ENCODE peak calls at places on chromosomes 2 and 18, in four cellular contexts. G, W, X and A are unnamed samples.

GRCh38 chr2:120415728-120416509 is 70.0 kb downstream of the INHBB start:
- DNase-seq in G (no peak), W (no peak), X (no peak), A (no peak)

GRCh38 chr2:95345066-95345414 is 47.9 kb downstream of the KCNIP3 start:
- DNase-seq in G (no peak), W (no peak), X (no peak), A (no peak)

GRCh38 chr2:62196278-62196901 is 475 bp downstream of the B3GNT2 start:
- DNase-seq in G (peak; percentile 55), W (peak; percentile 54), X (peak; percentile 55), A (peak; percentile 70)

GRCh38 chr2:218885981-218886447 is 5.4 kb downstream of the WNT10A start:
- DNase-seq in G (peak; percentile 52), W (peak; percentile 78), X (no peak), A (no peak)

GRCh38 chr2:36355157-36355889 is at the start of gene CRIM1:
- DNase-seq in G (no peak), W (peak; percentile 39), X (peak; percentile 88), A (peak; percentile 67)

GRCh38 chr2:109279243-109279860 is 150.3 kb downstream of the SH3RF3 start:
- DNase-seq in G (no peak), W (no peak), X (no peak), A (no peak)

GRCh38 chr2:237223208-237223861 is 137.6 kb downstream of the COPS8 start:
- DNase-seq in G (no peak), W (no peak), X (no peak), A (no peak)

GRCh38 chr2:71948781-71949536 is 198.7 kb downstream of the CYP26B1 start:
- DNase-seq in G (no peak), W (no peak), X (no peak), A (no peak)

GRCh38 chr2:126781206-126781605 is 117.5 kb upstream of the TEX51 start:
- DNase-seq in G (no peak), W (no peak), X (no peak), A (no peak)

GRCh38 chr18:26429535-26429934 is 118.8 kb downstream of the KCTD1 start:
- DNase-seq in G (no peak), W (no peak), X (peak; percentile 36), A (no peak)

GRCh38 chr18:10482985-10483949 is 28.8 kb downstream of the APCDD1 start:
- DNase-seq in G (peak; percentile 64), W (peak; percentile 61), X (no peak), A (peak; percentile 11)

GRCh38 chr18:79315589-79315988 is 80.1 kb upstream of the NFATC1 start:
- DNase-seq in G (no peak), W (no peak), X (no peak), A (no peak)

GRCh38 chr2:203951366-203951902 is 14.9 kb downstream of the ICOS start:
- DNase-seq in G (no peak), W (no peak), X (no peak), A (peak; percentile 41)

GRCh38 chr2:235911125-235911524 is 257.1 kb downstream of the GBX2 start:
- DNase-seq in G (no peak), W (no peak), X (no peak), A (no peak)

GRCh38 chr18:35158728-35159443 is 81.9 kb upstream of the ZNF397 start:
- DNase-seq in G (peak; percentile 70), W (no peak), X (no peak), A (peak; percentile 63)

GRCh38 chr2:70089220-70089945 is 2.1 kb downstream of the PCBP1 start:
- DNase-seq in G (no peak), W (peak; percentile 66), X (peak; percentile 33), A (peak; percentile 75)

GRCh38 chr2:128260239-128261138 is 58.2 kb downstream of the HS6ST1 start:
- DNase-seq in G (no peak), W (no peak), X (no peak), A (no peak)

GRCh38 chr2:219010162-219010756 is 17.0 kb upstream of the CRYBA2 start:
- DNase-seq in G (no peak), W (peak; percentile 36), X (peak; percentile 71), A (peak; percentile 58)

GRCh38 chr2:67502346-67503065 is 105.4 kb downstream of the ETAA1 start:
- DNase-seq in G (no peak), W (no peak), X (no peak), A (no peak)

GRCh38 chr18:35588995-35589394 is 7.5 kb downstream of the GALNT1 start:
- DNase-seq in G (peak; percentile 69), W (peak; percentile 71), X (peak; percentile 19), A (peak; percentile 48)

GRCh38 chr2:121810959-121811853 is 55.8 kb downstream of the TSN start:
- DNase-seq in G (no peak), W (peak; percentile 54), X (peak; percentile 80), A (peak; percentile 18)

GRCh38 chr2:100935372-100935752 is 66.7 kb upstream of the RPL31 start:
- DNase-seq in G (no peak), W (no peak), X (no peak), A (no peak)

DNA sequence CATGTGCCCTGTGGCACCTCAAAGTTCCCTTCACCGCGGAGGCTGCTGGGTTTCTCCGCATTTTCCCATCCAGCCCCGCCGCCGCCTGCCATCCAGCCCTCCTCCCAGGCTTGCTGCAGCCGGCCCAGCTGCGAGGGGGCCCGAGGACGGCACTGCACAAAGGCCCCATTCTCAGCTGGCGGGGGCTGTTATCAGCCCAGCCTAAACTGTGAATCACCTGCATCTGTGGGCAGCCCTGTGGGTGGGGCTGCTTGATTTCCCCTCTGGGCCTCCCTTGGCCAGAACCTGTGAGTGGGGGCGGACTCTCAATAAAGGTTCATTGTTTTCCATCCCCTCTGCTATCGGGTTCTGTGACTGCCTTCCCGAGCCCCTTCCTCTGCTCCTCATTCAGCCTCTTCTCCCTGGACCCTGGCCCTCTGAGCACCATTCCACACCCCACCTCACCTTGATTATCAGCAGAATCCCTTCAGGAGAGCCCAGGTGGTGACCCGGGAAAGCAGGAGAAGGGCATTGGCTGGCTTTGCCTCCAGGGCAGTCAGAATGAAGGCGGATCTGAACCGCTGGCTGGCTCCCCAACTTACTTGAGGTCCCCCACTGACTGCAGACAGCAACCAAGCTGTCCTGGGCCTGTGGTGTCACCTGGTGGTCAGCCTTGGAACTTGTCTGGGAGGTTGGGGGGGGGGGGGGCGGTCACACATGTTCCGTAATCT is 204.5 kb downstream of the ZFP36L2 start:
- DNase-seq in G (no peak), W (no peak), X (no peak), A (peak; percentile 12)
- TF ChIP-seq CTCF in G (no peak), W (peak; percentile 24), X (peak; percentile 78), A (peak; percentile 35)

GRCh38 chr2:196239622-196240587 is 68.5 kb upstream of the STK17B start:
- DNase-seq in G (peak; percentile 93), W (peak; percentile 92), X (no peak), A (peak; percentile 94)
- TF ChIP-seq CTCF in G (peak; percentile 16), W (no peak), X (no peak), A (no peak)

DNA sequence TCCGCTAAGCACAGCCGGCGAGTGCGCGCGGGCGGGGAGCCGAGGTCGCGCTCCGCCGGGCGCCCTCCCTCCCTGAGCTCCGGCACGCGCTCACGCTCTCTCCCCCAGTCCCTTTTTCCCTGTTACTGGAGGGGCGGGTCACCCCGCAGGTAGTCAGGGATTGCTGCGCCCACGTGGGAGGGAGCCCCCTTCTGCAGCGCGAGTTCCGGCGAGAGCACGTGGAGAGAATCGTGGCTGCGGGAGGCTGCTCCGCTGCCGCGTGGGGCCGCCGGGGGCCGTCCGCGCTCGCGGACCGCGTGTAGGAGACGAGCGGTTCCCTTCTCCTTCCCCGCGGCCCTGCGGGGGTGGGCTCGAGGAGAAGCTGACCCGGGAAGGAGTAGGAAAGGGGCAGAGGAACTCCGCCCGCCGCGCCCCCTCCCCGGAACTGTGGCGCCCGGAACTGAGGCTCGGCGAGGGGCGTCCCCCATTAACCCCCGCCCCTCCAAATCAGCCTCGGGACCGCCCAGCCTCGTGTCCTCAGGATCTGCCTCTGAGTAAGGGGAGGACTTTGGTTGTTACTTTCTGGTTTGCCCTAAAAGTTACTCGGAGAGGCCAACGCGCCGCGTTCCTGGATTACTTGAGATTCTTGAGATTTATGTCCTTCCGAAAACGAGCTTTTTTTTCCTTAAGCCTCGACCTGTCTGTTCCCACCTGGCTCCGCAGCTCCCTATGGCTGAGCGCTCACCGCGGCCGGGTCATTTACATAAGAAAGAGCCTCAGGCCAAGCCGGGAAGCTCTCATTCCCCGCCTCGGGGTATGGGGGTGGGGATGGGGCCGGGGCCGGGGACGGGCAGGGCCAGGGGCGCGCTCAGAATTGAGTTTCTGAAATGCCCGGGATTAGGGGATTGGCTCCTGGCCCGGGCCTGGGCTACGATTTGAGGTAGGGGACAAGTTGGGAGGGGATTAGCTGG is 1.2 kb downstream of the HK2 start:
- DNase-seq in G (peak; percentile 54), W (peak; percentile 84), X (peak; percentile 77), A (peak; percentile 83)
- TF ChIP-seq CTCF in G (no peak), W (no peak), X (no peak), A (no peak)

GRCh38 chr2:99067871-99068270 is 73.6 kb upstream of the C2orf15 start:
- DNase-seq in G (no peak), W (no peak), X (no peak), A (no peak)

GRCh38 chr2:99066602-99067001 is 74.9 kb upstream of the C2orf15 start:
- DNase-seq in G (no peak), W (peak; percentile 88), X (peak; percentile 33), A (peak; percentile 49)

DNA sequence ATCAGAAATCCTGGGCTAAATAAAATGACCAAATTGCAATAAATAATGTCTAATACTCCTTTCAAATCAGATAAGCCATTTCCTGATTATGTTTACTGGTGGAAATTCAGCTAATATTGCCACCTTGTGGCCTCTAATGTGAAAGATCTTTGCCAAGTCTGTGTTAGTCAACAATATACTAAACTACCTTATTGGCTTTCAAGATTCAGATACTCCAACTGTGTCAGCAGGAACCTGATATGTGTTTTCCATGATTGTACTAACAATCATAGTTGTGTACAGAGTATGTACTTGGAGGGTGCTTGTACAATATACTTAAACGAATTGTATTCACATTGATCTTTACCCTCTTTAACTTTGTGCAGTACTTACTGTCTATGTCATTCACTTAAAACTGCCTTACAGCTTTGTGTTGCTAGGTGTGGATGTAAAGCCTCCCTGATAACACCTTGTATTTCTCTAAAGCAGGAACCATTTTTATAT is 75.4 kb upstream of the C2orf15 start:
- DNase-seq in G (peak; percentile 43), W (peak; percentile 70), X (peak; percentile 14), A (no peak)
- TF ChIP-seq CTCF in G (peak; percentile 70), W (peak; percentile 43), X (peak; percentile 27), A (peak; percentile 59)

GRCh38 chr2:183037281-183037659 is 987 bp downstream of the NCKAP1 start:
- DNase-seq in G (no peak), W (no peak), X (no peak), A (no peak)
- TF ChIP-seq CTCF in G (no peak), W (no peak), X (no peak), A (no peak)

GRCh38 chr2:171293661-171294060 is 133.0 kb upstream of the TLK1 start:
- DNase-seq in G (no peak), W (no peak), X (no peak), A (no peak)

GRCh38 chr2:171289938-171290480 is 129.3 kb upstream of the TLK1 start:
- DNase-seq in G (no peak), W (no peak), X (peak; percentile 40), A (no peak)

GRCh38 chr2:171287606-171288005 is 126.9 kb upstream of the TLK1 start:
- DNase-seq in G (no peak), W (no peak), X (no peak), A (no peak)

GRCh38 chr2:171287036-171287435 is 126.3 kb upstream of the TLK1 start:
- DNase-seq in G (no peak), W (no peak), X (no peak), A (no peak)

GRCh38 chr2:171289336-171289735 is 128.6 kb upstream of the TLK1 start:
- DNase-seq in G (no peak), W (no peak), X (no peak), A (no peak)
- TF ChIP-seq CTCF in G (no peak), W (no peak), X (no peak), A (no peak)

GRCh38 chr2:8125741-8126691 is 555.8 kb upstream of the ID2 start:
- DNase-seq in G (no peak), W (no peak), X (no peak), A (no peak)
- TF ChIP-seq CTCF in G (no peak), W (no peak), X (no peak), A (no peak)

GRCh38 chr2:53202063-53202462 is 565.5 kb upstream of the CHAC2 start:
- DNase-seq in G (no peak), W (no peak), X (no peak), A (no peak)
- TF ChIP-seq CTCF in G (no peak), W (no peak), X (peak; percentile 27), A (no peak)